ENCODE peak calls at places on chromosomes 11 and 22, in eight cellular contexts. T is OCI-LY7; B is heart right ventricle; G is CD4-positive, alpha-beta T cell; K is left ventricle myocardium inferior; I is A549; M is epithelial cell of prostate; E is RWPE1. C is an unnamed sample.

GRCh38 chr11:112082729-112083128 is 3.8 kb downstream of the TIMM8B start:
- DNase-seq in T (no peak), B (no peak), G (no peak), K (no peak), I (no peak), M (peak), E (no peak), C (no peak)

GRCh38 chr22:21753374-21754111 is 17.9 kb upstream of the YPEL1 start:
- DNase-seq in T (peak), B (no peak), G (no peak), K (no peak), I (no peak), M (no peak), E (no peak), C (no peak)

GRCh38 chr11:4539603-4540219 is 5.3 kb upstream of the OR52M1 start:
- DNase-seq in T (peak), B (peak), G (peak), K (peak), I (peak), M (no peak), E (peak), C (peak)

GRCh38 chr22:37161442-37161841 is 11.7 kb upstream of the IL2RB start:
- DNase-seq in T (peak), B (no peak), G (no peak), K (no peak), I (peak), M (no peak), E (no peak), C (no peak)

GRCh38 chr22:30866811-30867271 is 101.7 kb downstream of the MORC2 start:
- DNase-seq in T (peak), B (no peak), G (no peak), K (no peak), I (peak), M (no peak), E (no peak), C (no peak)

GRCh38 chr11:44528581-44528980 is 36.9 kb upstream of the CD82 start:
- DNase-seq in T (no peak), B (no peak), G (no peak), K (no peak), I (no peak), M (no peak), E (no peak), C (no peak)

GRCh38 chr11:22432331-22433065 is 94.3 kb downstream of the SLC17A6 start:
- DNase-seq in T (no peak), B (peak), G (no peak), K (peak), I (no peak), M (no peak), E (no peak), C (peak)

GRCh38 chr11:58770627-58771457 is 39.1 kb upstream of the GLYAT start:
- DNase-seq in T (no peak), B (no peak), G (no peak), K (no peak), I (peak), M (peak), E (peak), C (no peak)

GRCh38 chr11:45145421-45146071 is 893 bp upstream of the PRDM11 start:
- DNase-seq in T (no peak), B (no peak), G (no peak), K (peak), I (no peak), M (no peak), E (no peak), C (no peak)

GRCh38 chr22:38741576-38741975 is 14.2 kb downstream of the SUN2 start:
- DNase-seq in T (no peak), B (no peak), G (no peak), K (no peak), I (no peak), M (no peak), E (no peak), C (no peak)

GRCh38 chr11:111019931-111020381 is 225.6 kb upstream of the POU2AF2 start:
- DNase-seq in T (no peak), B (no peak), G (no peak), K (no peak), I (no peak), M (no peak), E (no peak), C (no peak)

GRCh38 chr11:26623076-26623666 is 51.1 kb upstream of the MUC15 start:
- DNase-seq in T (no peak), B (no peak), G (no peak), K (no peak), I (peak), M (no peak), E (peak), C (no peak)

GRCh38 chr11:95647355-95647754 is 142.2 kb downstream of the FAM76B start:
- DNase-seq in T (no peak), B (no peak), G (no peak), K (no peak), I (no peak), M (no peak), E (no peak), C (no peak)

GRCh38 chr22:43820671-43821305 is 8.7 kb upstream of the EFCAB6 start:
- DNase-seq in T (no peak), B (no peak), G (no peak), K (no peak), I (no peak), M (no peak), E (no peak), C (no peak)

GRCh38 chr11:105732611-105733010 is 122.7 kb downstream of the GRIA4 start:
- DNase-seq in T (no peak), B (no peak), G (no peak), K (no peak), I (no peak), M (no peak), E (no peak), C (no peak)

GRCh38 chr11:19890308-19890707 is 177.7 kb downstream of the NAV2 start:
- DNase-seq in T (no peak), B (no peak), G (no peak), K (no peak), I (peak), M (no peak), E (peak), C (no peak)

GRCh38 chr11:20511982-20512381 is 87.4 kb upstream of the SLC6A5 start:
- DNase-seq in T (no peak), B (no peak), G (no peak), K (no peak), I (no peak), M (no peak), E (no peak), C (no peak)

GRCh38 chr11:35688023-35688422 is 25.4 kb downstream of the TRIM44 start:
- DNase-seq in T (no peak), B (no peak), G (no peak), K (no peak), I (no peak), M (no peak), E (no peak), C (no peak)

GRCh38 chr11:57325735-57326048 is 940 bp upstream of the TNKS1BP1 start:
- DNase-seq in T (peak), B (peak), G (no peak), K (peak), I (peak), M (no peak), E (no peak), C (no peak)

DNA sequence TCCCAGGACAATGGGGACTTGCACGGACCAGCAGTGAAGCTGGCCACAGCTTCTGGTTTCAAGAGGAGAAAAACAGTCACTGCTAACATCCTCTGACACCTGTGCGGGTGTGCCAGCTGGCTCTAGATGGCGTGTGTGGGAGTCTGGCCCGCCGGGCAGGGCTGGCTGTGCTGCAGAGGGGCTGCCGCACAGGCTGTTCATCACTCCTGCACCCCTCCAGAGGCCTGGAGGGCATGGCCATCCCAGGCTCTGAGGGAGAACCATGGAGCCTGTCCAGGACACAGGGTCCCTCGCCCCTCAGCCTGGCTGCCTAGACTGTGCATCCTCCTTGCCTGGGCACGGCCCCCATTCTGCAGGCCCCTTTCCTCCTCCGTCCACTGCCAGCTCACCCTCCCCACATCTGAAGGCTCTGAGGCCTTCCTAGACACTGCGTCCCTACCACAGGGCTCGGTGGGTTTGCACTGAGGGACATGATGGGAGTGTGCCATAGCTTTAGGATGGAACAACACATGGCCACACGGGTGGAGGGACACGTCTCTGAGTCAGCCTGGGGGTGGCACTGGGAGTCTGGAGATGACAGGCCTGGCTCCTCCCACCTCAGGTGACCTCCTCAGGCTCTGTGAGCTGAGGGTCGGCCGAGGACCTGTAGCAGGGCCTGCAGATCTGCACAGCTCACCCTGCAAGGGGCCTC is 42.1 kb upstream of the GNB1L start:
- DNase-seq in T (peak), B (no peak), G (peak), K (no peak), I (no peak), M (no peak), E (no peak), C (no peak)
- H3K27ac ChIP-seq in T (peak), B (no peak), G (no peak), K (no peak), I (no peak), M (no peak), E (peak), C (no peak)

GRCh38 chr11:86456075-86456939 is 81.6 kb downstream of the CCDC81 start:
- DNase-seq in T (peak), B (peak), G (peak), K (peak), I (peak), M (no peak), E (peak), C (peak)
- H3K27ac ChIP-seq in T (no peak), B (peak), G (no peak), K (peak), I (peak), M (no peak), E (no peak), C (no peak)

GRCh38 chr11:61477126-61477525 is 31.4 kb upstream of the LRRC10B start:
- DNase-seq in T (no peak), B (no peak), G (no peak), K (no peak), I (no peak), M (no peak), E (no peak), C (no peak)

GRCh38 chr11:61477734-61478148 is 30.8 kb upstream of the LRRC10B start:
- DNase-seq in T (peak), B (peak), G (peak), K (peak), I (peak), M (no peak), E (peak), C (no peak)

GRCh38 chr11:61474234-61474633 is 34.3 kb upstream of the LRRC10B start:
- DNase-seq in T (no peak), B (no peak), G (no peak), K (no peak), I (no peak), M (no peak), E (no peak), C (no peak)

GRCh38 chr11:61473370-61474025 is 35.1 kb upstream of the LRRC10B start:
- DNase-seq in T (no peak), B (no peak), G (no peak), K (no peak), I (no peak), M (no peak), E (no peak), C (no peak)

GRCh38 chr11:61475433-61475832 is 33.1 kb upstream of the LRRC10B start:
- DNase-seq in T (no peak), B (no peak), G (no peak), K (no peak), I (no peak), M (no peak), E (no peak), C (no peak)
- H3K27ac ChIP-seq in T (no peak), B (no peak), G (no peak), K (peak), I (no peak), M (no peak), E (no peak), C (no peak)

GRCh38 chr11:8698379-8698851 is 15.8 kb downstream of the RPL27A start:
- DNase-seq in T (no peak), B (no peak), G (no peak), K (no peak), I (no peak), M (no peak), E (no peak), C (no peak)
- H3K27ac ChIP-seq in T (no peak), B (peak), G (no peak), K (peak), I (no peak), M (no peak), E (peak), C (peak)

C was measured in substantia nigra.